ENCODE peak calls at places on chromosomes 5 and 9, in four cellular contexts. L is HepG2, K is HCT116, T is GM12878. U is an unnamed sample.

GRCh38 chr9:34177906-34178697 is 741 bp upstream of the UBAP1 start:
- DNase-seq in K (no peak), T (no peak), L (no peak), U (no peak)

GRCh38 chr9:123658792-123659191 is 271.1 kb downstream of the DENND1A start:
- DNase-seq in T (no peak), L (no peak), K (no peak), U (no peak)

GRCh38 chr9:126459546-126459945 is 132.9 kb downstream of the MVB12B start:
- DNase-seq in K (no peak), T (no peak), L (no peak), U (no peak)

GRCh38 chr9:135017916-135018915 is 69.3 kb upstream of the OLFM1 start:
- DNase-seq in T (no peak), L (no peak), K (no peak), U (no peak)

GRCh38 chr5:149217096-149217801 is 54.4 kb upstream of the AFAP1L1 start:
- DNase-seq in T (no peak), L (no peak), K (no peak), U (no peak)

GRCh38 chr5:104266161-104266560 is 703.6 kb upstream of the NUDT12 start:
- DNase-seq in K (no peak), T (no peak), L (no peak), U (no peak)

GRCh38 chr9:86854898-86855523 is 92.3 kb downstream of the GAS1 start:
- DNase-seq in K (no peak), L (peak), T (no peak), U (peak)

GRCh38 chr9:113950195-113951031 is 74.3 kb downstream of the ZNF618 start:
- DNase-seq in T (no peak), K (no peak), L (no peak), U (peak)

GRCh38 chr5:59174248-59174844 is 591.5 kb downstream of the RAB3C start:
- DNase-seq in T (no peak), L (peak), K (peak), U (no peak)

GRCh38 chr5:72503888-72504491 is 3.2 kb downstream of the ZNF366 start:
- DNase-seq in L (no peak), K (no peak), T (no peak), U (no peak)

GRCh38 chr9:25936031-25936430 is 257.8 kb upstream of the TUSC1 start:
- DNase-seq in T (no peak), L (no peak), K (no peak), U (no peak)

GRCh38 chr5:97006454-97006853 is 70.6 kb downstream of the LNPEP start:
- DNase-seq in L (no peak), K (no peak), T (no peak), U (no peak)

GRCh38 chr5:40551706-40552557 is 127.8 kb upstream of the PTGER4 start:
- DNase-seq in K (no peak), T (no peak), L (peak), U (peak)

GRCh38 chr5:18032744-18033143 is 398.5 kb downstream of the TAF11L14 start:
- DNase-seq in K (no peak), T (no peak), L (no peak), U (no peak)

GRCh38 chr5:112004867-112005532 is 248.0 kb upstream of the NREP start:
- DNase-seq in K (no peak), L (no peak), T (peak), U (no peak)

GRCh38 chr5:19709403-19709802 is 278.6 kb downstream of the CDH18 start:
- DNase-seq in K (no peak), L (no peak), T (no peak), U (no peak)

GRCh38 chr5:19701731-19702130 is 286.3 kb downstream of the CDH18 start:
- DNase-seq in K (no peak), T (no peak), L (no peak), U (no peak)

GRCh38 chr5:19706776-19707175 is 281.2 kb downstream of the CDH18 start:
- DNase-seq in L (no peak), K (no peak), T (no peak), U (no peak)
- TF ChIP-seq SRF in L (no peak), K (no peak), T (no peak), U (no peak)

GRCh38 chr5:180645609-180646204 is 3.7 kb downstream of the FLT4 start:
- DNase-seq in K (no peak), T (no peak), L (no peak), U (no peak)
- TF ChIP-seq SRF in K (no peak), T (no peak), L (no peak), U (no peak)

GRCh38 chr9:131237311-131237710 is 39.0 kb downstream of the FAM78A start:
- DNase-seq in T (no peak), K (no peak), L (no peak), U (no peak)

GRCh38 chr9:131237931-131238401 is 38.3 kb downstream of the FAM78A start:
- DNase-seq in L (no peak), T (peak), K (no peak), U (peak)

GRCh38 chr9:131239307-131239975 is 36.9 kb downstream of the FAM78A start:
- DNase-seq in K (no peak), L (no peak), T (no peak), U (no peak)

GRCh38 chr9:131236761-131237160 is 39.5 kb downstream of the FAM78A start:
- DNase-seq in L (no peak), K (no peak), T (no peak), U (no peak)

GRCh38 chr9:131238402-131239021 is 37.8 kb downstream of the FAM78A start:
- DNase-seq in T (no peak), L (no peak), K (no peak), U (no peak)
- TF ChIP-seq SRF in T (no peak), L (no peak), K (no peak), U (no peak)

DNA sequence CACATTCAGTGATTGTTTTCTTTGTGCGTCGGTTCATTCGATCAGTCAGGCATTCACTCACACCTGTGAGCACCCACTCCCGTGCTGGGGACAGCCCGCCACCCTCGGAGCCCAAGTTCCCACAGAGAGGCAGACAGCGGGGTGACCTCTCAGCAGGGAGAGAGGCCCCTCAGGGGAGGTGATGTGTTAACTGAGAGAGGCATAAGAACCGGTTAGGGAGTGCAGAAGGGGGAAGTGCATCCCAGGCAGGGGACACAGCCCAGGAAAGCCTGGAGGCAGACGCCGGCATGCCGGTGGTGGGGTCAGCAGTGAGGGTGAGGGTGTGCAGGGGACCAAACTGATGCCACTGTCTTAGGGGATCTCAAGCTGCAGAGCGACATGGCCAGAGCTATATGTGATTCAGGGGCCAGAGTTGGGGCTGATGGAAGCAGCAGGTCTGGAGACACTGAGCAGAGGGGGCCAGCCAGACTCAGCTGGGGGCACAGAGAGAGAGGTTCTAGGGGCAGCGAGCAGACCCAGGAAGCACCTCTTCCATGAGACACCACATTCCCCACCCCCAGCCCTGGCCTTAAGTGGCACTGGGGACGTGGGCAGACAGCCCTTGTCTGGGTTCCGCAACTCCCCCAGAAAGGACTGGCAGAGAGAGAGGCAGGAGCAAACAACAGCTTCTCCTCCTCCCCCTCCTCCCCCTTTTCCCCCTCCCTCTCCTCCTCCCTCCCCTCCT is 35.9 kb downstream of the HK3 start:
- DNase-seq in K (no peak), L (no peak), T (no peak), U (no peak)
- TF ChIP-seq SRF in K (no peak), L (no peak), T (no peak), U (no peak)

GRCh38 chr9:133707065-133707760 is 30.9 kb downstream of the SARDH start:
- DNase-seq in L (no peak), T (no peak), K (no peak), U (no peak)
- TF ChIP-seq SRF in L (no peak), T (no peak), K (no peak), U (no peak)

GRCh38 chr5:127213231-127213630 is 77.4 kb upstream of the MEGF10 start:
- DNase-seq in L (no peak), T (no peak), K (no peak), U (no peak)

GRCh38 chr5:127205147-127205546 is 85.4 kb upstream of the MEGF10 start:
- DNase-seq in K (no peak), T (no peak), L (no peak), U (no peak)

GRCh38 chr5:127206320-127207113 is 84.1 kb upstream of the MEGF10 start:
- DNase-seq in K (peak), L (peak), T (no peak), U (no peak)

DNA sequence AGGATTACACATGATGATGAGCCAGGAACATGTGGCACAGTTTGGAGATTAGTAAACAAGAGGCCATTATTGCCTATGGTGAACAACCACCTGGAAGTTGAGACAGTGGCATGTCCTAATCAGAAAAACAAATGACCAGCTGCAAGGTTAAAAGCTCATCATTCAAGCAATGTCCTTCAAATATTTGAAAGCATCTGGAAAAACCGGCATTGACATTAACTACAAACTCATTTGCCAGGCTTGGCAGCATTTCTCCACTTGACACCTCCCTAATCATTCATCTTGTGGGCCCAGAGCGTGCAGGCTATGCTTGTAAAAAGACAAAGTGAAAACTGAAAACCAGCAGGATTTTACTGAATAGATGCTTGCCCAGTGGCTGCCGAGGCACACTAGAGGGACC is 80.5 kb upstream of the MEGF10 start:
- DNase-seq in L (no peak), K (no peak), T (no peak), U (no peak)
- TF ChIP-seq SRF in L (no peak), K (no peak), T (no peak), U (no peak)

GRCh38 chr5:132162945-132163344 is 64.7 kb downstream of the P4HA2 start:
- DNase-seq in L (no peak), T (no peak), K (no peak), U (no peak)
- TF ChIP-seq SRF in L (no peak), T (no peak), K (no peak), U (no peak)

GRCh38 chr5:172638209-172638768 is 2.8 kb upstream of the NEURL1B start:
- DNase-seq in K (no peak), L (no peak), T (no peak), U (no peak)
- TF ChIP-seq SRF in K (no peak), L (no peak), T (no peak), U (no peak)

U was measured in H1.